ENCODE peak calls at places on chromosomes 1 and 21, in seven cellular contexts. W is AG04450, B is GM06990, L is A549, Q is GM20000, R is foreskin fibroblast, H is mucosa of descending colon. I is an unnamed sample.

GRCh38 chr1:26863677-26864060 is 720 bp downstream of the SFN start:
- DNase-seq in Q (no peak), W (no peak), H (peak), B (no peak), R (no peak), L (no peak), I (no peak)

GRCh38 chr1:2334883-2335534 is 56.3 kb downstream of the MORN1 start:
- DNase-seq in R (no peak), W (no peak), H (no peak), B (no peak), L (no peak), Q (no peak), I (no peak)

GRCh38 chr1:117897551-117897950 is 31.9 kb downstream of the GDAP2 start:
- DNase-seq in L (no peak), Q (no peak), H (no peak), W (no peak), R (no peak), B (no peak), I (peak)

GRCh38 chr1:95028954-95029353 is 43.8 kb downstream of the ALG14 start:
- DNase-seq in Q (no peak), L (no peak), R (no peak), W (no peak), H (no peak), B (no peak), I (no peak)

GRCh38 chr21:36450511-36450910 is 29.4 kb downstream of the CLDN14 start:
- DNase-seq in H (no peak), W (no peak), B (no peak), R (no peak), L (no peak), Q (no peak), I (peak)

GRCh38 chr1:30776097-30777059 is 18.8 kb upstream of the LAPTM5 start:
- DNase-seq in L (no peak), B (no peak), Q (no peak), W (no peak), R (no peak), H (no peak), I (no peak)

GRCh38 chr1:40372658-40373322 is 737 bp upstream of the SMAP2 start:
- DNase-seq in L (no peak), Q (no peak), B (no peak), H (no peak), R (no peak), W (no peak), I (no peak)

GRCh38 chr1:9909222-9910046 is 635 bp downstream of the CTNNBIP1 start:
- DNase-seq in L (no peak), H (peak), R (no peak), W (no peak), Q (peak), B (peak), I (no peak)

GRCh38 chr1:20578721-20579380 is 10.0 kb upstream of the CDA start:
- DNase-seq in H (no peak), Q (no peak), W (no peak), B (no peak), R (peak), L (no peak), I (no peak)

GRCh38 chr1:248858096-248858890 is 592 bp downstream of the ZNF692 start:
- DNase-seq in Q (peak), L (peak), B (peak), R (peak), W (no peak), H (peak), I (peak)

GRCh38 chr1:37999434-38000232 is 5.7 kb downstream of the FHL3 start:
- DNase-seq in L (peak), B (no peak), R (peak), W (no peak), Q (peak), H (no peak), I (peak)

GRCh38 chr1:183648042-183648441 is 5.1 kb downstream of the APOBEC4 start:
- DNase-seq in B (no peak), W (no peak), H (no peak), R (no peak), L (no peak), Q (no peak), I (no peak)

GRCh38 chr1:156082111-156083091 is at the start of gene MEX3A:
- DNase-seq in Q (peak), W (no peak), R (no peak), H (peak), B (peak), L (peak), I (peak)

GRCh38 chr1:114075082-114075481 is 78.6 kb downstream of the SYT6 start:
- DNase-seq in R (no peak), Q (no peak), L (no peak), W (no peak), B (no peak), H (no peak), I (no peak)

GRCh38 chr21:34933609-34934345 is 115.3 kb downstream of the RUNX1 start:
- DNase-seq in H (no peak), L (no peak), B (no peak), Q (peak), W (no peak), R (no peak), I (no peak)

GRCh38 chr1:20948091-20948490 is 161.0 kb upstream of the HP1BP3 start:
- DNase-seq in L (no peak), W (no peak), H (no peak), Q (no peak), R (no peak), B (no peak), I (no peak)

GRCh38 chr1:226496616-226497015 is 51.9 kb upstream of the STUM start:
- DNase-seq in W (no peak), H (no peak), R (no peak), Q (no peak), B (no peak), L (no peak), I (no peak)

GRCh38 chr1:201137579-201138310 is 10.8 kb upstream of the ASCL5 start:
- DNase-seq in H (peak), W (peak), L (no peak), Q (no peak), R (peak), B (no peak), I (peak)

GRCh38 chr1:109134423-109134822 is 20.5 kb downstream of the ELAPOR1 start:
- DNase-seq in H (peak), L (no peak), B (no peak), R (no peak), W (no peak), Q (peak), I (no peak)

GRCh38 chr1:221913351-221913750 is 171.5 kb upstream of the DUSP10 start:
- DNase-seq in H (no peak), B (no peak), L (no peak), Q (no peak), R (no peak), W (no peak), I (peak)

DNA sequence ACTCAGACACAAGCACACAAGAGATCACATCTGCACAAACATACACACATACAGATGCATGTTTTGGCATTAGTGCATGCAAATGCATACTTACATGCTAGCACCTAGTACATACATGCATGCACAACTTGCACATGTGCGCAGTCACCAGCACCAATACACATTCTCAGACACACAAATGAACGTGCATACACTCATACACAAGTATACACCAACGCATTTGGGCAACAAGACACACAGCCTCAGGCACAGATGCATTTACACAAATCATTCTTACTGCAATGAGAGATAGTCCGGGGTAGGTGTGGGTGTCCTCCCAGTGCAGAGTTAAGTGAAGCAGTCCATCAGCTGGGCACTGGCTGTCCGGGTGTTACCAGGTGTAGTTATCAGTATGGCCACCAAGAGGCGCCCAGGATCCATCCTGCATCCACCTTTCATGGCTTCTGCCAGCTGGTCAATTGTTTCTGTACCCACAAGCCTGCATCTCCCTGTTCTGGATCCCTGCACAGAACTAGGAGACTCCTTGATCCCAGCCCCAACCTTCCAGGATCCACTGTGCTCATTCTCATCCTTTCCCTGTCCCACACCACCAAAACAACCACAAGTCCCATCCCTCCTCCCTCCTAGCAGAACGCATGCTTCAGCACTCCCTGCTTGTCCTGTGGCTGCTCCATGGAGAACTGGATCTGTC is 27.4 kb upstream of the FOXE3 start:
- DNase-seq in B (no peak), W (no peak), H (peak), R (peak), Q (peak), L (peak), I (peak)
- TF ChIP-seq CTCF in B (peak), W (peak), H (peak), R (peak), Q (peak), L (peak), I (peak)

DNA sequence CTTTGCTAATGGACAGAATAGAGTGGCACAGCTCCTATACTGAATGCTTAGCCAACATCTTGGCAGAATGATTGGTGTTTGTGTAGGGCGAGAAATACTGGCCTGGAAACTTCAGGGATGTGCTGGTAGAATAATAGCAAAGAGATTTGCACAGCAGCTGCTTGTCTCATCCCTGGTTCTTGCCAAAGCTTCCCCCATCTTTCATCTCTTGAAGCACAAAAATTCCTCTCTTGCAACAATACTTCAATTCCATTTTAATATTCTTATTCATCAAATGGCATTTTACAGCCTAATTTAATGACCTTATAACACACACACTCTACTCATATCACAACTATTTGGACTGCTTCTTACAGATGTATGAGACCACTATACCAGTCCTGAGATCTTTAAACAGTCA is 37.7 kb downstream of the LHX8 start:
- DNase-seq in Q (no peak), W (no peak), R (no peak), B (no peak), H (no peak), L (no peak), I (no peak)
- TF ChIP-seq CTCF in Q (no peak), W (no peak), R (no peak), B (no peak), H (no peak), L (no peak), I (no peak)

DNA sequence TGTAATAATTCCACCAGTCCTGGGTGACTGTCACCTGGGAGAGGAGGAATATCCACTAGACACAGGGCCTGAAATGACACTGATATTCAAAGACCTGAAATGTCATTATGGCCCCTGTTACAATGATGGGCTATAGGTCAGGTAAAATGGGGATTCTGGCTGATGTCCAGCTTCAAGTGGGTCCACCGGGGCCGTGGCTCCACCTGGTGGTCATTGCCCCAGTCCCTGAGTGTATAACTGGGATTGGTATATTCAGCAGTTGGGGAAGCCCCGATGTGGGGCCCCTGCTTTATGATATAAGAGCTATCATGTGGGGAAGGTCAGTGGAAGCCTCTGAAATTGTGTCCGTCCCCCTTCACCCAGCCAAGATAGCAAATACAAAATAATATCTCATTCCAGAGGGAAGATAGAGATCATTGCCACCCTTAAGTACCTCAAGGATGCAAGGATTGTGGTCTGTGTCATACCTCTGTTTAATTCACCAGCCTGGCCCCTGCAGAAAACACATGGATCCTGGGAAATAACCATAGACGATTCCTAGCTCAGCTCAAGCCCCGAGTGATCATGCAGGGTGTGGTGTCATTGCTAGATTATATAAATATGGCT is 19.3 kb downstream of the PLEKHO1 start:
- DNase-seq in L (peak), H (peak), Q (peak), W (no peak), B (peak), R (no peak), I (peak)
- TF ChIP-seq CTCF in L (peak), H (peak), Q (peak), W (peak), B (peak), R (peak), I (peak)

GRCh38 chr1:212454741-212455140 is 22.0 kb downstream of the NENF start:
- DNase-seq in R (no peak), H (no peak), W (no peak), Q (no peak), L (no peak), B (no peak), I (no peak)

GRCh38 chr1:212458817-212459216 is 26.1 kb downstream of the NENF start:
- DNase-seq in R (no peak), B (no peak), Q (no peak), H (no peak), L (no peak), W (no peak), I (no peak)

GRCh38 chr1:212455406-212456165 is 22.9 kb downstream of the NENF start:
- DNase-seq in Q (peak), R (peak), B (peak), H (peak), L (peak), W (peak), I (peak)

GRCh38 chr1:212457740-212458338 is 25.1 kb downstream of the NENF start:
- DNase-seq in Q (peak), L (peak), R (no peak), H (peak), B (no peak), W (no peak), I (peak)

DNA sequence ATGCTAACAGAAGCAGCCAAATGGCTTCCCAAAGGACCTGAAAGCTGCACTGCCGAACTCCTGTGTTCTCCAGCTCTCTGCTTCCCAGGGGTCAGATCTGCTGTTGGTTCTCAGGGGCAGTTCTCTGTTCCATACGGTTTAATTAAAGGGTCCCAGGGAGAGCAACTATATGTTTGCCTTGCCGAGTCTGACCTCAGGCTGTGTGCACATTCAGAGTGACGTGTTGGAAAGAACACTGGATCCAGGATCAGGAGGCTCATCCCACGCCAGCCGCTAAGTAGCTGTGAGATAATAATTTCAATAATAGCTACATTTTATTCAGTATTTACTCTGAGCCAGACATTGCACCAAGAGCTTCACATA is 23.4 kb downstream of the NENF start:
- DNase-seq in R (no peak), H (no peak), W (no peak), B (no peak), L (no peak), Q (no peak), I (no peak)
- TF ChIP-seq CTCF in R (no peak), H (peak), W (no peak), B (no peak), L (no peak), Q (no peak), I (no peak)

GRCh38 chr1:233479026-233479890 is 134.6 kb upstream of the KCNK1 start:
- DNase-seq in Q (no peak), W (no peak), L (no peak), H (no peak), R (no peak), B (no peak), I (no peak)

GRCh38 chr1:233478611-233479010 is 135.3 kb upstream of the KCNK1 start:
- DNase-seq in B (no peak), R (no peak), Q (no peak), H (no peak), W (no peak), L (no peak), I (no peak)

GRCh38 chr1:233480198-233480597 is 133.7 kb upstream of the KCNK1 start:
- DNase-seq in L (no peak), B (no peak), Q (no peak), R (no peak), W (no peak), H (no peak), I (no peak)

GRCh38 chr1:233473549-233474204 is 140.2 kb upstream of the KCNK1 start:
- DNase-seq in L (no peak), Q (no peak), R (no peak), W (no peak), B (no peak), H (no peak), I (no peak)

DNA sequence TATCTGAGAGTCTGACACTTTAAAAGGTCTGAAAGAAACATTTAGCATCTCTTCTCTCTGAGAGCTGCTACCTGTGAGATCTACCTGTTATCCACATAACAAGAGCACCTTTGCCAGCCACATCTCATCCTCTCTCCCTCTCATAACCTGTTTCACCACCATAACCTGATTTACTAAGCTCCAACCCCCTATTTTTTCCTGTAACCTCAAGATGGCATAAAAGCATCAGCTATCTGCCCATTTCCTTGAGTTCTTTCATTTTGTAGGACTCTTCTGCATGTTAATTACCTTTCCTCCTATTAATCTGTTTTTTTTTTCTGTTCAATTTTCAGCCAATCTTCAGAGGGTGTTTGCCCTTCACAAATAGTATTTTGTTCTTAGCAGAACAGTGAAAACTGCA is 136.5 kb upstream of the KCNK1 start:
- DNase-seq in R (no peak), H (no peak), B (no peak), W (no peak), Q (no peak), L (no peak), I (no peak)
- TF ChIP-seq CTCF in R (no peak), H (no peak), B (no peak), W (no peak), Q (no peak), L (no peak), I (no peak)

GRCh38 chr1:168091063-168091462 is 45.7 kb downstream of the GPR161 start:
- DNase-seq in Q (no peak), B (no peak), W (no peak), L (no peak), H (no peak), R (no peak), I (no peak)

GRCh38 chr1:168091720-168092119 is 45.0 kb downstream of the GPR161 start:
- DNase-seq in W (no peak), R (no peak), Q (no peak), L (no peak), B (no peak), H (no peak), I (no peak)

GRCh38 chr1:168092151-168092550 is 44.6 kb downstream of the GPR161 start:
- DNase-seq in R (no peak), H (no peak), W (no peak), L (no peak), B (no peak), Q (no peak), I (peak)

GRCh38 chr1:168093616-168094015 is 43.1 kb downstream of the GPR161 start:
- DNase-seq in R (no peak), L (no peak), B (no peak), W (no peak), Q (no peak), H (no peak), I (no peak)

DNA sequence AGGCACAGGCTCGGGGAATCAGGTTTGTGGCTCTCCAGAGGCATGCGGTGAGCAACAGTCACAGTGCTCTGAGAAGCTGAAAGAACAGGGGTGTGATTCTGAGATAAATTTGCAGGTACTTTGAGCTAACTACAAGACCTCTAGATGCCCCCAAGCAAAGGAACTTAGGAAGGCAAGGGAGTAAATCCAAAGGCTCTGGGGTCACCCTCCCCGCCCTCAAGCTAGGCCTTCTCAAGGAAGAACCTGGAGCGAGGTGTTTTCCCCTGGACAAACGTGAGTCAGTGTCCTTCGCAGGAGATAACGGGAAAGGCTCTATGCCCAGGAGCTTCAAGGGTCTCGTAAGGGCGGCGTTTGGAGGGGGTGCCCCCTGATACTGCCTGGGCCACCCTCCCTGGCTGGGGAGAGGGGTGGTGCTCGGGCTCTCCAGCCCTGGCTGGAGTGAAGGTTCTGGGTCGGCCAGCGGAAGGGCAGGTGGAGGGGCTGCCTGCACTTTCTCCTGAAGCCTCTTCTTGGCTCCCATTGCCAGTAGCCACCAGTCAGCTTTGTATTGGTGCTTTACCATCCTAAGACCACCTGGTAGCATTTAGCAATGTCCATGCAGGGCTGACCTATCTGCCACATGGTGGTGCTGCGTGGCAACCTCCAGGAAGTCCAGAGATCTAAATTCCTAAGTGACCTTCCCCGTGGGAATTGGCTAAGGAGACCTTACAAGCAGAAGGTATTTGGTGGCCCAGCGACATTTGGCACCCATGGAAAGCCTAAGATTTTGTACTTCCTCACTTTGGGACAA is 44.0 kb downstream of the GPR161 start:
- DNase-seq in Q (no peak), L (peak), R (no peak), B (no peak), H (no peak), W (no peak), I (peak)
- TF ChIP-seq CTCF in Q (no peak), L (peak), R (peak), B (peak), H (no peak), W (peak), I (peak)

GRCh38 chr1:157944666-157945280 is 48.7 kb upstream of the KIRREL1 start:
- DNase-seq in Q (no peak), B (no peak), L (no peak), H (no peak), R (no peak), W (no peak), I (no peak)

GRCh38 chr1:157952601-157953000 is 40.8 kb upstream of the KIRREL1 start:
- DNase-seq in L (no peak), Q (no peak), R (no peak), H (no peak), B (no peak), W (no peak), I (no peak)

GRCh38 chr1:157951219-157951618 is 42.2 kb upstream of the KIRREL1 start:
- DNase-seq in B (no peak), L (no peak), W (no peak), H (no peak), Q (no peak), R (no peak), I (no peak)

GRCh38 chr1:157948547-157949152 is 44.8 kb upstream of the KIRREL1 start:
- DNase-seq in W (no peak), Q (peak), H (no peak), L (peak), B (no peak), R (peak), I (peak)
- TF ChIP-seq CTCF in W (peak), Q (peak), H (peak), L (peak), B (peak), R (peak), I (peak)

I was measured in fibroblast of the aortic adventitia.